ENCODE peak calls at places on chromosome 16, in six cellular contexts. P is ovary, E is transverse colon, I is PC-3, U is lung, G is bronchial epithelial cell. B is an unnamed sample.

GRCh38 chr16:3822366-3823045 is 58.0 kb downstream of the CREBBP start:
- DNase-seq in P (no peak), E (no peak), I (no peak), U (no peak), G (peak), B (no peak)

GRCh38 chr16:85245307-85246172 is 133.3 kb upstream of the CIBAR2 start:
- DNase-seq in P (peak), E (peak), I (peak), U (peak), G (peak), B (peak)

GRCh38 chr16:83530293-83530692 is 277.5 kb upstream of the HSBP1 start:
- DNase-seq in P (no peak), E (no peak), I (no peak), U (no peak), G (no peak), B (no peak)

GRCh38 chr16:964696-965395 is 5.9 kb downstream of the LMF1 start:
- DNase-seq in P (no peak), E (peak), I (peak), U (peak), G (peak), B (no peak)

GRCh38 chr16:84729716-84730320 is 30.0 kb downstream of the USP10 start:
- DNase-seq in P (no peak), E (no peak), I (peak), U (no peak), G (peak), B (no peak)

GRCh38 chr16:10988164-10988803 is 43.9 kb downstream of the CLEC16A start:
- DNase-seq in P (no peak), E (no peak), I (peak), U (peak), G (no peak), B (peak)

GRCh38 chr16:54946909-54947308 is 16.2 kb downstream of the IRX5 start:
- DNase-seq in P (no peak), E (no peak), I (no peak), U (no peak), G (peak), B (no peak)

GRCh38 chr16:67150058-67150832 is 553 bp downstream of the B3GNT9 start:
- DNase-seq in P (peak), E (no peak), I (no peak), U (no peak), G (peak), B (peak)

GRCh38 chr16:59463776-59464175 is 729.7 kb upstream of the GOT2 start:
- DNase-seq in P (no peak), E (no peak), I (peak), U (no peak), G (peak), B (no peak)

GRCh38 chr16:88325976-88326375 is 56.8 kb upstream of the ZNF469 start:
- DNase-seq in P (no peak), E (no peak), I (no peak), U (no peak), G (no peak), B (no peak)

GRCh38 chr16:84284168-84284722 is 10.4 kb upstream of the WFDC1 start:
- DNase-seq in P (peak), E (peak), I (no peak), U (peak), G (peak), B (no peak)

GRCh38 chr16:86735727-86736126 is 157.4 kb downstream of the FOXL1 start:
- DNase-seq in P (no peak), E (no peak), I (no peak), U (no peak), G (no peak), B (no peak)

GRCh38 chr16:56242740-56243139 is 51.5 kb downstream of the GNAO1 start:
- DNase-seq in P (no peak), E (no peak), I (no peak), U (no peak), G (no peak), B (no peak)

GRCh38 chr16:68992521-68992920 is 112.9 kb upstream of the HAS3 start:
- DNase-seq in P (no peak), E (no peak), I (peak), U (no peak), G (peak), B (no peak)

GRCh38 chr16:11492808-11493530 is 93.8 kb downstream of the LITAF start:
- DNase-seq in P (no peak), E (no peak), I (no peak), U (no peak), G (no peak), B (no peak)

GRCh38 chr16:7085776-7086175 is 246.9 kb upstream of the RBFOX1 start:
- DNase-seq in P (no peak), E (no peak), I (no peak), U (no peak), G (no peak), B (no peak)

GRCh38 chr16:20956319-20956718 is 55.7 kb downstream of the LYRM1 start:
- DNase-seq in P (no peak), E (no peak), I (peak), U (no peak), G (no peak), B (no peak)

GRCh38 chr16:57268804-57269800 is 15.4 kb downstream of the PLLP start:
- DNase-seq in P (no peak), E (peak), I (no peak), U (peak), G (peak), B (no peak)

GRCh38 chr16:58020628-58021521 is 4.7 kb upstream of the MMP15 start:
- DNase-seq in P (peak), E (peak), I (peak), U (peak), G (peak), B (peak)

GRCh38 chr16:16073884-16074781 is 124.7 kb downstream of the ABCC1 start:
- DNase-seq in P (no peak), E (peak), I (no peak), U (peak), G (no peak), B (no peak)

GRCh38 chr16:10828851-10829331 is 10.3 kb upstream of the TVP23A start:
- DNase-seq in P (peak), E (peak), I (peak), U (peak), G (peak), B (no peak)

GRCh38 chr16:35562919-35563318 is 2103.5 kb downstream of the TP53TG3F start:
- DNase-seq in P (no peak), E (no peak), I (no peak), U (no peak), G (no peak), B (no peak)

GRCh38 chr16:85553436-85554113 is 59.5 kb upstream of the GSE1 start:
- DNase-seq in P (peak), E (peak), I (peak), U (peak), G (no peak), B (peak)

GRCh38 chr16:24975428-24975889 is 39.7 kb downstream of the ARHGAP17 start:
- DNase-seq in P (no peak), E (no peak), I (no peak), U (no peak), G (peak), B (peak)

GRCh38 chr16:11972128-11972527 is 4.4 kb upstream of the SNX29 start:
- DNase-seq in P (no peak), E (no peak), I (peak), U (no peak), G (no peak), B (no peak)

GRCh38 chr16:85704900-85705846 is 16.4 kb upstream of the GINS2 start:
- DNase-seq in P (no peak), E (no peak), I (no peak), U (no peak), G (no peak), B (no peak)

GRCh38 chr16:78553268-78554044 is 454.0 kb downstream of the WWOX start:
- DNase-seq in P (no peak), E (no peak), I (no peak), U (no peak), G (no peak), B (no peak)
- TF ChIP-seq CTCF in P (no peak), E (no peak), I (no peak), U (no peak), G (no peak), B (no peak)

DNA sequence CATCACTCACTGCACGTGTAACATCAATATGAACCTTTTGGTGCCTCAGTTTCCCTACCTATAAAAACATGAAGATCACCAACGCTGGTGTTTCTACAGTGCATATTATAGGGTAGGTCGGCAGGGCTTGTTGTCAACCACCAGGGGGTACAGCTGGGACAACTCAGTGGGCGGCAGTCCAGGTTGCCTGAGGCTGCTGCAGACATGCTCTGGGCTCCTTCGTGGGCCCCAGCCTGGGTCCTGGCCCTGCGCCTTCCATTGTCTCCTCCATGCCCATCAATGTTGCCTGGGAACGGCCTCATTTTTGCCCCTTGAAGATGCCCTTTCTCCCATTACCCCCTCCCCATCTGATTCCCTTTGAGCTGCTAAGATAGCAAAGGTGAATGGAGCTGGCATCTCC is 89.8 kb downstream of the GSG1L start:
- DNase-seq in P (no peak), E (no peak), I (no peak), U (no peak), G (no peak), B (no peak)
- TF ChIP-seq CTCF in P (no peak), E (no peak), I (no peak), U (no peak), G (no peak), B (no peak)

GRCh38 chr16:2213817-2214720 is 571 bp downstream of the PGP start:
- DNase-seq in P (peak), E (no peak), I (no peak), U (no peak), G (no peak), B (no peak)
- TF ChIP-seq CTCF in P (no peak), E (no peak), I (no peak), U (no peak), G (no peak), B (no peak)

GRCh38 chr16:31477220-31478216 is 5.4 kb upstream of the SLC5A2 start:
- DNase-seq in P (no peak), E (peak), I (no peak), U (peak), G (no peak), B (peak)
- TF ChIP-seq CTCF in P (no peak), E (peak), I (no peak), U (no peak), G (no peak), B (no peak)

GRCh38 chr16:75621170-75621477 is 2.0 kb downstream of the ADAT1 start:
- DNase-seq in P (no peak), E (no peak), I (peak), U (no peak), G (peak), B (peak)
- TF ChIP-seq CTCF in P (no peak), E (peak), I (peak), U (no peak), G (peak), B (peak)

GRCh38 chr16:50802958-50803357 is 61.1 kb downstream of the CYLD start:
- DNase-seq in P (no peak), E (no peak), I (no peak), U (no peak), G (no peak), B (no peak)

GRCh38 chr16:50809561-50809960 is 67.7 kb downstream of the CYLD start:
- DNase-seq in P (no peak), E (no peak), I (no peak), U (peak), G (no peak), B (peak)

GRCh38 chr16:50808929-50809538 is 67.1 kb downstream of the CYLD start:
- DNase-seq in P (no peak), E (no peak), I (no peak), U (peak), G (no peak), B (no peak)

GRCh38 chr16:50804290-50804907 is 62.5 kb downstream of the CYLD start:
- DNase-seq in P (no peak), E (no peak), I (no peak), U (no peak), G (no peak), B (no peak)

DNA sequence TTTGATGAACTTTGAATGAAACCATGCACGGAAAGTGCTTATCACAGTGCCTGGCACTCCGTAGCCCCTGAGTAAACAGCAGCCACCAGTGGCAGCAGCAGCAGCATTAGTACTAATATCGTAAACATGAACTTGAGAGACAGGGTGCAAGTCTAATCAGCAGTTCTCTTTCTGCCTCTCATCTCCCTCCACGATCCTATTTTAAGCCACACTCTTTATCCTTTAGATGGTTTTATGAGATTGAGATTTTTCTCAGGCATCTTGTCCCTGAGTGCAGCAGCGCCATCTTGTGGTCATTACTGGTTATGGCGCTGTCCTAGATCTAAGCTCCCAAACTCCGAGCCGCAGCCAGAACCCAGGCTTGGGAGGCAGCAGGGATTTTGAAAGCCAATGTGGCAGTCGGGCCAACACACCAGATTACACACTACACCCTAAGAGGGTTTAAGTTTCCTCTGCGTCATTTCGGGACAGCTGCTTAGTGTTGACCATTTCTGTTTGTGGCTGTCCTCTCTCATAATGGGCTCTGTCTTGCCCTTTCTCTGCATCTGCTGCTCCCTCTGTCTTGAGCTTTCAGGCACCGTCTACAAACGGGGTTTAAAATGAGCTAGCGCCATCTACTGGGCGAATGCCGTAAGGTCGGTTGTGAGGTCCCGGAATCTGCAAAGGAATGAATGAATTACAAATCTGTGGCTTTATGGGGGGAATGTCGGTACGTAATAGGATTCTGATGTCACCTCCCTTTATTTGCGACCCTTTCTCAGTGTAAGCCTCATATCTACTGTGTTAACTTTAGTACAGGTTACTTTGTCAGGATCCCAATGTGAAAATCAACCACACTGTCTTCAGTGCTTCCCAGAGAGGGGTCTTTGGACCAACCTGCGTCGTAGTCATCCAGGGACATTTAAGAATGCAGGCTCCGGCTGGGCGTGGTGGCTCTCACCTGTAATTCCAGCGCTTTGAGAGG is 64.5 kb downstream of the CYLD start:
- DNase-seq in P (peak), E (peak), I (peak), U (peak), G (peak), B (peak)
- TF ChIP-seq CTCF in P (peak), E (peak), I (peak), U (peak), G (peak), B (peak)

GRCh38 chr16:46695937-46696336 is 6.5 kb downstream of the ORC6 start:
- DNase-seq in P (no peak), E (no peak), I (no peak), U (no peak), G (no peak), B (no peak)
- TF ChIP-seq CTCF in P (no peak), E (no peak), I (no peak), U (no peak), G (no peak), B (no peak)